ENCODE peak calls at places on chromosomes 3 and 15, in seven cellular contexts. P is uterus, N is ovary, F is heart left ventricle, A is HepG2, M is transverse colon, S is HCT116. Z is an unnamed sample.

GRCh38 chr15:63701365-63701764 is 104.2 kb downstream of the FBXL22 start:
- DNase-seq in M (no peak), A (no peak), N (no peak), S (no peak), P (no peak), F (no peak), Z (no peak)

GRCh38 chr15:91491131-91491950 is 362.2 kb upstream of the SLCO3A1 start:
- DNase-seq in M (no peak), N (no peak), S (no peak), F (no peak), A (no peak), P (no peak), Z (no peak)

GRCh38 chr3:149532463-149533180 is 58.1 kb downstream of the TM4SF4 start:
- DNase-seq in P (no peak), N (no peak), S (no peak), M (no peak), A (no peak), F (no peak), Z (no peak)

GRCh38 chr3:45179163-45179562 is 33.0 kb upstream of the CDCP1 start:
- DNase-seq in A (no peak), P (no peak), S (no peak), F (no peak), M (no peak), N (no peak), Z (no peak)

GRCh38 chr15:73504885-73505284 is 61.9 kb downstream of the REC114 start:
- DNase-seq in N (no peak), F (no peak), M (no peak), S (no peak), A (no peak), P (no peak), Z (no peak)

GRCh38 chr3:16884084-16884747 is 539 bp upstream of the PLCL2 start:
- DNase-seq in P (peak), S (no peak), N (peak), A (no peak), F (peak), M (peak), Z (peak)

GRCh38 chr3:127803619-127804018 is 18.7 kb downstream of the MGLL start:
- DNase-seq in P (no peak), A (no peak), S (peak), F (no peak), M (no peak), N (no peak), Z (no peak)

GRCh38 chr3:16423298-16423697 is 90.2 kb downstream of the RFTN1 start:
- DNase-seq in N (no peak), M (no peak), S (no peak), P (no peak), A (no peak), F (no peak), Z (no peak)

GRCh38 chr3:50133283-50133615 is 21.9 kb upstream of the SEMA3F start:
- DNase-seq in F (no peak), N (no peak), P (no peak), M (no peak), A (no peak), S (no peak), Z (no peak)

GRCh38 chr3:194117114-194117845 is 18.7 kb upstream of the HES1 start:
- DNase-seq in P (no peak), N (no peak), A (no peak), M (peak), F (no peak), S (no peak), Z (no peak)

GRCh38 chr3:146421814-146422748 is 47.3 kb downstream of the PLSCR2 start:
- DNase-seq in P (no peak), F (no peak), N (no peak), M (no peak), A (no peak), S (no peak), Z (no peak)

GRCh38 chr3:171459130-171459941 is 869 bp downstream of the TNIK start:
- DNase-seq in A (no peak), F (peak), M (peak), S (no peak), N (peak), P (peak), Z (no peak)

GRCh38 chr3:56054827-56055226 is 413.4 kb downstream of the ERC2 start:
- DNase-seq in A (no peak), M (no peak), N (no peak), F (no peak), P (no peak), S (no peak), Z (no peak)

GRCh38 chr3:29468150-29468549 is 187.3 kb downstream of the RBMS3 start:
- DNase-seq in S (no peak), M (no peak), A (no peak), F (no peak), N (no peak), P (no peak), Z (no peak)

GRCh38 chr3:164451083-164451910 is 627.0 kb downstream of the SI start:
- DNase-seq in F (no peak), S (no peak), P (peak), N (no peak), A (no peak), M (no peak), Z (no peak)

GRCh38 chr3:98645039-98645438 is 51.6 kb upstream of the CPOX start:
- DNase-seq in A (no peak), S (no peak), P (no peak), N (no peak), M (no peak), F (no peak), Z (no peak)

GRCh38 chr3:146542179-146542578 is 2.2 kb downstream of the PLSCR1 start:
- DNase-seq in P (no peak), A (no peak), M (no peak), F (no peak), S (no peak), N (no peak), Z (no peak)

GRCh38 chr3:183265713-183266417 is 12.8 kb downstream of the B3GNT5 start:
- DNase-seq in F (no peak), M (peak), A (peak), S (peak), N (no peak), P (peak), Z (no peak)
- TF ChIP-seq POLR2A in F (no peak), M (no peak), A (no peak), S (no peak), N (no peak), P (no peak), Z (no peak)

GRCh38 chr15:89998141-89998661 is 2.9 kb upstream of the ZNF710 start:
- DNase-seq in N (no peak), P (no peak), S (peak), F (no peak), M (no peak), A (peak), Z (no peak)
- TF ChIP-seq POLR2A in N (no peak), P (no peak), S (no peak), F (no peak), M (no peak), A (no peak), Z (no peak)

GRCh38 chr3:108125151-108125540 is 34.3 kb upstream of the CD47 start:
- DNase-seq in P (no peak), S (no peak), M (no peak), N (no peak), F (no peak), A (no peak), Z (no peak)

GRCh38 chr3:108126348-108126747 is 35.5 kb upstream of the CD47 start:
- DNase-seq in A (no peak), P (no peak), F (no peak), S (no peak), M (no peak), N (no peak), Z (no peak)

GRCh38 chr3:108125550-108126071 is 34.8 kb upstream of the CD47 start:
- DNase-seq in F (no peak), M (peak), P (no peak), A (no peak), S (no peak), N (no peak), Z (no peak)

GRCh38 chr3:108123326-108123725 is 32.5 kb upstream of the CD47 start:
- DNase-seq in M (no peak), P (no peak), S (no peak), A (no peak), F (no peak), N (no peak), Z (no peak)

DNA sequence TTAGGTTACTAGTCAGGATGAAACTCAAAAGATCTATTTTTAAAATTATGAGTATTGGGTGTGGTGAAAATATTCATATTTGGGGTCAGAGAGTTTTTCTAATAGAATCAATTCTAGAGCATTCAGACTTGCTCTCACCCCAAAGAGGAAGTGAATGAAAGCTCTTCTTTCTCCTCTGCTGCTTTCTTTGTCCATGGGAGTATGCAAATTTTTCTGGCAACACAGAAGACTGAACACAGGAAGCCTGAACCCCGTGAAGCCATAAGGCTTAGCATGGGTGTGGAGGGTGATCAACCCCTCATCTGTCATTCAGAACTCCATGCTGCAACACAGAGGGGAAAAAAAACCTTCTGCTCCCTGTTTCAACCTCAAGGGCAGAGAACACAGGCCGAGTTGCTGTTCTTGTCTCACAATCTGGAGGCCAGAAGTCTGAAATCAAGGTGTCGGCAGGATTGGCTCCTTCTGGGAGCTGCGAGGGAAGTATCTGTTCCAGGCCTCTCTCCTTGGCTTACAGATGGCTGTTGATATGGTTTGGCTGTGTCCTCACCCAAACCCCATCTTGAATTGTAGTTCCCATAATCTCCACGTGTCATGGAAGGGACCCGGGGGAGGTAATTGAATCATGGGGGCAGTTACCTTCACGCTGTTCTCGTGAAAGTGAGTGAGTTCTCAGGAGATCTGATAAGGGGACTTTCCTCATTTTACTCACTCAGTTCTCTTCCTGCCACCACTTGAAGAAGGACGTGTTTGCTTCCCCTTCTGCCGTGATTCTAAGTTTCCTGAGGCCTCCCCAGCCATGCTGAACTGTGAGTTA is 33.7 kb upstream of the CD47 start:
- DNase-seq in N (no peak), F (no peak), S (no peak), A (no peak), M (peak), P (no peak), Z (no peak)
- TF ChIP-seq POLR2A in N (no peak), F (no peak), S (no peak), A (no peak), M (peak), P (no peak), Z (no peak)

DNA sequence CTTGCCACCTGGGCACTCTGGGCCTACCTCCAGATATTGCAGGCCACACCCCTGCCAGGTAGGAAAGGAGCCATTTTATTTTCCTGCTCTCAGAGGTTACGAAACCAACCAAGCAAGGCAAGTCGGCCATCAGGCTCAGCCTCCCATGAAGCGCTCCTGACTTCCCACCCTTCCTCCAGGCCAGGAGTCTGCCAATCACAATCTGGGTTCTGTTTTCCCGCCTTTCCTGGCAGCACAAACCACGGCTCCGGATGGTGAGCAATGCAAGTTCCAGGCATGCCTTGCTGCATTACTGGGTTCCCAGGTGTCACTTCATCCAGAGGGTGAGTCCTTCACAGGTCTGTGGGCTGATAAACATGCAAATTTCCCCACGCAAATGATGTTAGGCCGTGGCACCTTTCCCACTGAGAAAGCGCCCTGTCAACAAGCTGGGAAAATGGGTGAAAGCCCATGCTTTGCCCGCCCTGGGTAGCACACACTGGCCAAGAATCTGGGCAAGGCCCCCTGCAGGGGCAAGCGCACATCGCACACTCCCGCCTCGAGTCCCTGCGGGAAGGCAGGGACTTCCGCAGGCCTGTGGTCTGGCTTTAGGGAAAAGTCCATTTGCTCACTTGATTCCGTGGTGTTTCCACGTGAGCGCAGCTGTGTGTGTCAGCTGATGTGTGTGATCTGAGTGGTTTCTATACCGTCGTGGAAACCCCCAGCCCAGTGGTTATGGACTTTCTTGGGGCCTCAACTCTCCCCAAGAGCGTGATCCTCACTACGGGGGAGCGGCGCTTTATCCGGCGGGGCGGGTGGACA is 61.6 kb upstream of the RYK start:
- DNase-seq in S (no peak), A (no peak), N (peak), F (no peak), M (no peak), P (no peak), Z (peak)
- TF ChIP-seq POLR2A in S (no peak), A (no peak), N (no peak), F (no peak), M (no peak), P (no peak), Z (no peak)

DNA sequence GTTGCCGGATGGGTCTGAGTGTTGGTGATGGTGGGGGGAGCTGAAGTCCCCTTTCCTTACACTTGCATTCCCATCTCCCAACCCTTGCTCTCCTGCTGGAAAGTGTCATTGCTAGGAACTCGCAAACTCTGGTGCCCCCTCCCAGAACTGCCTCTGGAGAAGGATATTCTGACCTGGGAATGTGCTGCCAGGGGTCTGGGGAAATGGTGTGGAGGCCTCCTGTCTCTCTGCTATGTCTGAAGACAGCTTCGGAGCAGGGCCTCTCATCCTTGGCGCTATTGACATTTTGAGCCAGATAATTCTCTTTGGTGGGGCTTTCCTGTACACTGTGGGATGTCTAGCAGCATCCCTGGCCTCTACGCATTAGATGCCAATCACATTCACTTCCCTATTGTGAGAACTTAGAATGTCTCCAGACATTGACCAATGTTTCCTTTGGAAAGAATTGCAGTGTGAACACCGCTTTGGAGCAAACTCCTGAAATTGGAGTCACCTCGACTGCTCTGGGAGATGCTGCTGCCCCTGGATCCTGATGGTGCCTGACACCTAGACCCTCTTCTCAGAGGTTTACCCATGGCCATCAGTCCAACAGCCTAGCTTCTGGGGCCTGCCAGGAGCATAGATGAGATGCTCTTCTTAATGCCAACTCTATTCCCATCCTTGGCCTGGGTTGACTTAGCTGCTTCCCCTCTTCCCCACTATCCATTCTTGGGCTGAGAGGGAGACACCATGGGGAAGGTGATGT is 2.2 kb upstream of the KY start:
- DNase-seq in F (no peak), N (no peak), S (no peak), M (no peak), A (no peak), P (no peak), Z (peak)
- TF ChIP-seq POLR2A in F (no peak), N (no peak), S (no peak), M (no peak), A (no peak), P (no peak), Z (no peak)